ENCODE peak calls at places on chromosomes 4 and X, in nine cellular contexts. L is lung, U is fibroblast of lung, T is uterus, D is breast epithelium, P is mammary epithelial cell, N is A549, C is stomach, W is transverse colon. F is an unnamed sample.

GRCh38 chrX:39877919-39878318 is 219.8 kb downstream of the BCOR start:
- DNase-seq in T (no peak), W (no peak), N (no peak), U (no peak), C (no peak), L (no peak), D (no peak), P (no peak), F (no peak)

GRCh38 chr4:6322761-6323566 is 53.3 kb downstream of the WFS1 start:
- DNase-seq in N (no peak), W (no peak), C (no peak), P (no peak), L (no peak), U (no peak), T (no peak), D (no peak), F (no peak)

GRCh38 chrX:47579537-47579936 is 2.7 kb upstream of the TIMP1 start:
- DNase-seq in U (peak; percentile 85), L (peak; percentile 38), W (no peak), N (peak; percentile 10), C (no peak), T (no peak), P (no peak), D (no peak), F (no peak)

GRCh38 chrX:107454302-107454701 is 4.8 kb downstream of the FRMPD3 start:
- DNase-seq in W (no peak), N (no peak), D (no peak), T (no peak), U (no peak), L (no peak), P (peak; percentile 73), C (no peak), F (no peak)

GRCh38 chrX:131595120-131595519 is 51.2 kb downstream of the OR13H1 start:
- DNase-seq in N (no peak), P (no peak), T (no peak), D (no peak), U (peak; percentile 68), C (no peak), L (no peak), W (no peak), F (no peak)

GRCh38 chr4:81052119-81053068 is 21.9 kb downstream of the BMP3 start:
- DNase-seq in L (peak; percentile 65), N (no peak), T (no peak), U (peak; percentile 76), C (peak; percentile 52), W (peak; percentile 79), D (no peak), P (peak; percentile 26), F (peak; percentile 28)

GRCh38 chrX:1727531-1728027 is 112.7 kb downstream of the ASMT start:
- DNase-seq in P (peak; percentile 89), U (no peak), N (peak; percentile 81), W (no peak), D (no peak), T (no peak), C (no peak), L (no peak), F (no peak)

GRCh38 chr4:53520114-53520513 is 71.2 kb downstream of the LNX1 start:
- DNase-seq in L (no peak), N (no peak), C (no peak), W (no peak), U (no peak), T (no peak), D (no peak), P (no peak), F (no peak)

GRCh38 chrX:78066110-78066509 is 37.9 kb upstream of the PGK1 start:
- DNase-seq in N (no peak), L (no peak), P (no peak), D (no peak), T (no peak), C (no peak), W (no peak), U (peak; percentile 51), F (no peak)

GRCh38 chr4:167219090-167219489 is 15.2 kb downstream of the SPOCK3 start:
- DNase-seq in P (no peak), L (no peak), W (no peak), C (no peak), U (no peak), N (no peak), T (no peak), D (no peak), F (no peak)

GRCh38 chr4:9996319-9997110 is 24.8 kb downstream of the SLC2A9 start:
- DNase-seq in D (no peak), T (no peak), N (no peak), P (no peak), L (no peak), U (peak; percentile 33), C (peak; percentile 22), W (peak; percentile 76), F (no peak)

GRCh38 chr4:41307633-41308032 is 50.9 kb downstream of the UCHL1 start:
- DNase-seq in L (no peak), C (no peak), U (no peak), T (no peak), W (no peak), D (no peak), N (no peak), P (no peak), F (peak; percentile 31)

GRCh38 chr4:39205000-39205399 is 22.7 kb downstream of the WDR19 start:
- DNase-seq in C (no peak), P (no peak), D (no peak), L (no peak), U (no peak), N (no peak), T (no peak), W (no peak), F (no peak)

GRCh38 chr4:138910914-138911336 is 104.7 kb upstream of the NOCT start:
- DNase-seq in T (peak; percentile 79), P (peak; percentile 87), W (peak; percentile 75), D (peak; percentile 84), U (peak; percentile 90), N (peak; percentile 57), L (peak; percentile 78), C (peak; percentile 72), F (peak; percentile 78)

GRCh38 chrX:136246201-136246600 is 5.0 kb downstream of the MAP7D3 start:
- DNase-seq in N (no peak), W (no peak), P (no peak), U (no peak), C (no peak), T (no peak), L (no peak), D (no peak), F (no peak)

GRCh38 chr4:17884063-17884462 is 73.3 kb downstream of the NCAPG start:
- DNase-seq in L (no peak), N (no peak), D (no peak), W (no peak), T (no peak), C (no peak), P (no peak), U (peak; percentile 31), F (no peak)

GRCh38 chrX:22634751-22635150 is 362.0 kb downstream of the CBLL2 start:
- DNase-seq in W (no peak), L (no peak), U (no peak), P (no peak), N (no peak), C (no peak), D (no peak), T (no peak), F (no peak)

GRCh38 chrX:22628275-22628674 is 355.6 kb downstream of the CBLL2 start:
- DNase-seq in N (no peak), L (no peak), P (no peak), U (no peak), C (no peak), W (no peak), D (no peak), T (peak; percentile 41), F (no peak)

GRCh38 chrX:22627576-22627975 is 354.9 kb downstream of the CBLL2 start:
- DNase-seq in W (no peak), D (no peak), P (no peak), N (no peak), T (no peak), U (no peak), L (no peak), C (no peak), F (no peak)

GRCh38 chrX:22634081-22634480 is 361.4 kb downstream of the CBLL2 start:
- DNase-seq in N (no peak), P (peak; percentile 39), W (no peak), T (no peak), C (no peak), D (no peak), U (peak; percentile 11), L (no peak), F (no peak)

GRCh38 chrX:22629105-22629725 is 356.5 kb downstream of the CBLL2 start:
- DNase-seq in C (no peak), U (peak; percentile 80), T (no peak), P (peak; percentile 65), L (no peak), N (no peak), W (no peak), D (no peak), F (no peak)
- H3K4me1 ChIP-seq in C (no peaks in the 10 kb centered on the region), U (no peaks in the 10 kb centered on the region), T (no peaks in the 10 kb centered on the region), P (peaks cover 10% of the 10 kb centered on the region), L (no peaks in the 10 kb centered on the region), N (no peaks in the 10 kb centered on the region), W (no peaks in the 10 kb centered on the region), D (no peaks in the 10 kb centered on the region), F (no peaks in the 10 kb centered on the region)

DNA sequence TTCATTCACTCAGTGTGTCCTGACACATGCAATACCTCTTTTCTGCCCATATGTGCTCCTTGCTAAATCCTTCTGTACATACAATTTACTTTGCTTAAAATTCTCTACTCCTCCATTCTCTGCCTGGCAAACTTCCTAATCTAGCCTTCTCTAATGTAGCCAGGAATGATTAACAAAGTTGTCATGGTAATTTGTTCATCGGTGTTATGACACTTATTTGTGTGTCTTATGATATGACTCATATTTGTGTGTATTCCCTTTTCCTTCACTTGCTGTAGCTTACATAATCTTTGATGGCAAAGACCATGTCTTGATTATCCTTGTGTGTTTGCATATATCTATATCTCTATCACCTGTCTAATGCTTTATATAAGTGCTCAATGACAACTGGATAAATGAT is 133.3 kb downstream of the COL25A1 start:
- DNase-seq in T (no peak), L (no peak), W (no peak), P (no peak), C (no peak), D (no peak), N (no peak), U (peak; percentile 9), F (no peak)
- H3K27ac ChIP-seq in T (no peak overlapping the region), L (no peak overlapping the region), W (no peak overlapping the region), P (no peak overlapping the region), C (no peak overlapping the region), D (no peak overlapping the region), N (no peak overlapping the region), U (no peak overlapping the region), F (no peak overlapping the region)

GRCh38 chr4:1298461-1298860 is 8.8 kb downstream of the MAEA start:
- DNase-seq in C (no peak), N (no peak), P (no peak), T (no peak), D (no peak), W (no peak), U (no peak), L (no peak), F (no peak)
- H3K4me1 ChIP-seq in C (peaks cover 18% of the 10 kb centered on the region), N (no peaks in the 10 kb centered on the region), P (peaks cover 59% of the 10 kb centered on the region), T (peaks cover 7% of the 10 kb centered on the region), D (peaks cover 6% of the 10 kb centered on the region), W (peaks cover 16% of the 10 kb centered on the region), U (no peaks in the 10 kb centered on the region), L (peaks cover 6% of the 10 kb centered on the region), F (peaks cover 54% of the 10 kb centered on the region)

DNA sequence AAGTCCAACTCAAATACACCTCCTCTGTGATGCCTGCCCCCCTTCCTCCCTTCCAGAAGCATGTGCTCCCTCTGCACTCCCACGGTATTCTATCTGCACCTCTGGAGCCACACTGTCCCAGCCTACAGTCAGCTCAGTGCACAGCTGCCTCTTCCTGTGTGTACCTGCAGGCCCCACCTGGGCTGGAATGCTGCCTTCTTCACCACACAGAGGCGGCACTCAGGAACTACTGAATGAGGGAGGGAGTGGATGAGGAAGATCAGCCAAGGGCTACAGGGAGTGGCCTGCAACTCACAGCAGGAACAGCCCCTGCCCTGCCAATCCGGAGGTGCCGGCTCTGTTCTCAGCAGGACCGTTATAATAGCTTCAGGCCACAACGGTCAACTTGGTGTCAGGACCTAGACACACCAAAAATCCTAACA is 10.1 kb downstream of the AFAP1 start:
- DNase-seq in N (no peak), W (peak; percentile 81), T (no peak), C (peak; percentile 56), U (no peak), P (peak; percentile 90), D (peak; percentile 78), L (peak; percentile 62), F (no peak)
- H3K27ac ChIP-seq in N (peak overlapping the region; percentile 47), W (peak overlapping the region; percentile 58), T (peak overlapping the region; percentile 13), C (no peak overlapping the region), U (no peak overlapping the region), P (peak overlapping the region; percentile 33), D (no peak overlapping the region), L (no peak overlapping the region), F (no peak overlapping the region)